ENCODE peak calls at places on chromosomes 11 and 22, in six cellular contexts. One of them, this sample, is unnamed.

GRCh38 chr11:95345651-95346050 is 114.6 kb upstream of the SESN3 start:
- ATAC-seq in right cardiac atrium: no peak
- ATAC-seq in activated naive CD8-positive, alpha-beta T cell treated with anti-CD3 and anti-CD28 coated beads, Interleukin-2, amount 10 ng/mL, durations not matched to agents 7 days and 5 days: peak
- ATAC-seq in HCT116: no peak
- ATAC-seq in left ventricle myocardium superior: no peak
- ATAC-seq in naive B cell: no peak
- ATAC-seq in this sample: no peak

GRCh38 chr11:95459268-95460040 is 228.5 kb upstream of the SESN3 start:
- ATAC-seq in right cardiac atrium: peak
- ATAC-seq in naive B cell: no peak
- ATAC-seq in HCT116: no peak
- ATAC-seq in left ventricle myocardium superior: peak
- ATAC-seq in activated naive CD8-positive, alpha-beta T cell treated with anti-CD3 and anti-CD28 coated beads, Interleukin-2, amount 10 ng/mL, durations not matched to agents 7 days and 5 days: no peak
- ATAC-seq in this sample: no peak

GRCh38 chr11:34665077-34665835 is 44.4 kb downstream of the EHF start:
- ATAC-seq in right cardiac atrium: no peak
- ATAC-seq in left ventricle myocardium superior: no peak
- ATAC-seq in activated naive CD8-positive, alpha-beta T cell treated with anti-CD3 and anti-CD28 coated beads, Interleukin-2, amount 10 ng/mL, durations not matched to agents 7 days and 5 days: no peak
- ATAC-seq in naive B cell: no peak
- ATAC-seq in HCT116: no peak
- ATAC-seq in this sample: no peak

GRCh38 chr11:81494431-81494830 is 1239.2 kb downstream of the FAM181B start:
- ATAC-seq in activated naive CD8-positive, alpha-beta T cell treated with anti-CD3 and anti-CD28 coated beads, Interleukin-2, amount 10 ng/mL, durations not matched to agents 7 days and 5 days: no peak
- ATAC-seq in naive B cell: no peak
- ATAC-seq in left ventricle myocardium superior: no peak
- ATAC-seq in right cardiac atrium: no peak
- ATAC-seq in HCT116: no peak
- ATAC-seq in this sample: no peak

GRCh38 chr11:68215087-68215445 is 2.0 kb upstream of the KMT5B start:
- ATAC-seq in naive B cell: no peak
- ATAC-seq in left ventricle myocardium superior: no peak
- ATAC-seq in right cardiac atrium: no peak
- ATAC-seq in activated naive CD8-positive, alpha-beta T cell treated with anti-CD3 and anti-CD28 coated beads, Interleukin-2, amount 10 ng/mL, durations not matched to agents 7 days and 5 days: no peak
- ATAC-seq in HCT116: no peak
- ATAC-seq in this sample: peak

GRCh38 chr11:10927533-10927932 is 69.7 kb upstream of the ZBED5 start:
- ATAC-seq in left ventricle myocardium superior: no peak
- ATAC-seq in naive B cell: no peak
- ATAC-seq in activated naive CD8-positive, alpha-beta T cell treated with anti-CD3 and anti-CD28 coated beads, Interleukin-2, amount 10 ng/mL, durations not matched to agents 7 days and 5 days: no peak
- ATAC-seq in HCT116: no peak
- ATAC-seq in right cardiac atrium: no peak
- ATAC-seq in this sample: no peak

GRCh38 chr11:31779268-31779879 is 31.7 kb downstream of the PAX6 start:
- ATAC-seq in left ventricle myocardium superior: peak
- ATAC-seq in HCT116: no peak
- ATAC-seq in activated naive CD8-positive, alpha-beta T cell treated with anti-CD3 and anti-CD28 coated beads, Interleukin-2, amount 10 ng/mL, durations not matched to agents 7 days and 5 days: no peak
- ATAC-seq in naive B cell: no peak
- ATAC-seq in right cardiac atrium: no peak
- ATAC-seq in this sample: no peak

GRCh38 chr11:84855846-84856245 is 771.3 kb downstream of the DLG2 start:
- ATAC-seq in naive B cell: no peak
- ATAC-seq in left ventricle myocardium superior: no peak
- ATAC-seq in right cardiac atrium: no peak
- ATAC-seq in HCT116: no peak
- ATAC-seq in activated naive CD8-positive, alpha-beta T cell treated with anti-CD3 and anti-CD28 coated beads, Interleukin-2, amount 10 ng/mL, durations not matched to agents 7 days and 5 days: no peak
- ATAC-seq in this sample: no peak

GRCh38 chr22:50575426-50575941 is 2.7 kb downstream of the CPT1B start:
- ATAC-seq in HCT116: no peak
- ATAC-seq in left ventricle myocardium superior: no peak
- ATAC-seq in right cardiac atrium: no peak
- ATAC-seq in activated naive CD8-positive, alpha-beta T cell treated with anti-CD3 and anti-CD28 coated beads, Interleukin-2, amount 10 ng/mL, durations not matched to agents 7 days and 5 days: no peak
- ATAC-seq in naive B cell: no peak
- ATAC-seq in this sample: no peak

GRCh38 chr22:44031111-44031963 is 7.2 kb downstream of the PARVB start:
- ATAC-seq in right cardiac atrium: peak
- ATAC-seq in activated naive CD8-positive, alpha-beta T cell treated with anti-CD3 and anti-CD28 coated beads, Interleukin-2, amount 10 ng/mL, durations not matched to agents 7 days and 5 days: no peak
- ATAC-seq in HCT116: no peak
- ATAC-seq in left ventricle myocardium superior: no peak
- ATAC-seq in naive B cell: no peak
- ATAC-seq in this sample: no peak

GRCh38 chr11:68337399-68337835 is 25.0 kb downstream of the LRP5 start:
- ATAC-seq in HCT116: no peak
- ATAC-seq in right cardiac atrium: no peak
- ATAC-seq in activated naive CD8-positive, alpha-beta T cell treated with anti-CD3 and anti-CD28 coated beads, Interleukin-2, amount 10 ng/mL, durations not matched to agents 7 days and 5 days: no peak
- ATAC-seq in left ventricle myocardium superior: no peak
- ATAC-seq in naive B cell: no peak
- ATAC-seq in this sample: peak

GRCh38 chr11:17405232-17406005 is 17.0 kb upstream of the KCNJ11 start:
- ATAC-seq in right cardiac atrium: peak
- ATAC-seq in HCT116: peak
- ATAC-seq in activated naive CD8-positive, alpha-beta T cell treated with anti-CD3 and anti-CD28 coated beads, Interleukin-2, amount 10 ng/mL, durations not matched to agents 7 days and 5 days: no peak
- ATAC-seq in left ventricle myocardium superior: peak
- ATAC-seq in naive B cell: no peak
- ATAC-seq in this sample: peak

GRCh38 chr11:88359529-88359928 is 22.0 kb upstream of the CTSC start:
- ATAC-seq in left ventricle myocardium superior: no peak
- ATAC-seq in right cardiac atrium: no peak
- ATAC-seq in naive B cell: peak
- ATAC-seq in activated naive CD8-positive, alpha-beta T cell treated with anti-CD3 and anti-CD28 coated beads, Interleukin-2, amount 10 ng/mL, durations not matched to agents 7 days and 5 days: peak
- ATAC-seq in HCT116: no peak
- ATAC-seq in this sample: peak

GRCh38 chr11:31820438-31820818 is 9.3 kb upstream of the PAX6 start:
- ATAC-seq in activated naive CD8-positive, alpha-beta T cell treated with anti-CD3 and anti-CD28 coated beads, Interleukin-2, amount 10 ng/mL, durations not matched to agents 7 days and 5 days: no peak
- ATAC-seq in left ventricle myocardium superior: no peak
- ATAC-seq in naive B cell: no peak
- ATAC-seq in HCT116: no peak
- ATAC-seq in right cardiac atrium: no peak
- ATAC-seq in this sample: no peak

GRCh38 chr22:20773793-20774212 is at the start of gene SERPIND1:
- ATAC-seq in naive B cell: no peak
- ATAC-seq in right cardiac atrium: no peak
- ATAC-seq in left ventricle myocardium superior: no peak
- ATAC-seq in HCT116: no peak
- ATAC-seq in activated naive CD8-positive, alpha-beta T cell treated with anti-CD3 and anti-CD28 coated beads, Interleukin-2, amount 10 ng/mL, durations not matched to agents 7 days and 5 days: no peak
- ATAC-seq in this sample: no peak

GRCh38 chr22:38572065-38572464 is 2.1 kb upstream of the DMC1 start:
- ATAC-seq in HCT116: peak
- ATAC-seq in right cardiac atrium: no peak
- ATAC-seq in activated naive CD8-positive, alpha-beta T cell treated with anti-CD3 and anti-CD28 coated beads, Interleukin-2, amount 10 ng/mL, durations not matched to agents 7 days and 5 days: no peak
- ATAC-seq in naive B cell: no peak
- ATAC-seq in left ventricle myocardium superior: no peak
- ATAC-seq in this sample: no peak

GRCh38 chr11:85170184-85170583 is 457.0 kb downstream of the DLG2 start:
- ATAC-seq in HCT116: peak
- ATAC-seq in left ventricle myocardium superior: no peak
- ATAC-seq in right cardiac atrium: no peak
- ATAC-seq in activated naive CD8-positive, alpha-beta T cell treated with anti-CD3 and anti-CD28 coated beads, Interleukin-2, amount 10 ng/mL, durations not matched to agents 7 days and 5 days: no peak
- ATAC-seq in naive B cell: no peak
- ATAC-seq in this sample: no peak

GRCh38 chr11:33211153-33211552 is 46.0 kb upstream of the HIPK3 start:
- ATAC-seq in left ventricle myocardium superior: no peak
- ATAC-seq in HCT116: no peak
- ATAC-seq in activated naive CD8-positive, alpha-beta T cell treated with anti-CD3 and anti-CD28 coated beads, Interleukin-2, amount 10 ng/mL, durations not matched to agents 7 days and 5 days: no peak
- ATAC-seq in right cardiac atrium: no peak
- ATAC-seq in naive B cell: no peak
- ATAC-seq in this sample: no peak

GRCh38 chr11:83508804-83509203 is 222.6 kb upstream of the CCDC90B start:
- ATAC-seq in naive B cell: no peak
- ATAC-seq in activated naive CD8-positive, alpha-beta T cell treated with anti-CD3 and anti-CD28 coated beads, Interleukin-2, amount 10 ng/mL, durations not matched to agents 7 days and 5 days: no peak
- ATAC-seq in left ventricle myocardium superior: no peak
- ATAC-seq in HCT116: no peak
- ATAC-seq in right cardiac atrium: no peak
- ATAC-seq in this sample: no peak

GRCh38 chr11:29093416-29093815 is 923.4 kb downstream of the KCNA4 start:
- ATAC-seq in right cardiac atrium: no peak
- ATAC-seq in naive B cell: no peak
- ATAC-seq in HCT116: no peak
- ATAC-seq in left ventricle myocardium superior: no peak
- ATAC-seq in activated naive CD8-positive, alpha-beta T cell treated with anti-CD3 and anti-CD28 coated beads, Interleukin-2, amount 10 ng/mL, durations not matched to agents 7 days and 5 days: no peak
- ATAC-seq in this sample: no peak

GRCh38 chr11:12995211-12995610 is 13.9 kb upstream of the RASSF10 start:
- ATAC-seq in right cardiac atrium: peak
- ATAC-seq in naive B cell: no peak
- ATAC-seq in HCT116: no peak
- ATAC-seq in left ventricle myocardium superior: peak
- ATAC-seq in activated naive CD8-positive, alpha-beta T cell treated with anti-CD3 and anti-CD28 coated beads, Interleukin-2, amount 10 ng/mL, durations not matched to agents 7 days and 5 days: no peak
- ATAC-seq in this sample: no peak

GRCh38 chr11:64153831-64154230 is 12.1 kb downstream of the MACROD1 start:
- ATAC-seq in naive B cell: no peak
- ATAC-seq in left ventricle myocardium superior: no peak
- ATAC-seq in activated naive CD8-positive, alpha-beta T cell treated with anti-CD3 and anti-CD28 coated beads, Interleukin-2, amount 10 ng/mL, durations not matched to agents 7 days and 5 days: no peak
- ATAC-seq in HCT116: no peak
- ATAC-seq in right cardiac atrium: no peak
- ATAC-seq in this sample: no peak

GRCh38 chr11:62267050-62267449 is 2.9 kb upstream of the SCGB2A2 start:
- ATAC-seq in right cardiac atrium: no peak
- ATAC-seq in HCT116: no peak
- ATAC-seq in naive B cell: no peak
- ATAC-seq in left ventricle myocardium superior: no peak
- ATAC-seq in activated naive CD8-positive, alpha-beta T cell treated with anti-CD3 and anti-CD28 coated beads, Interleukin-2, amount 10 ng/mL, durations not matched to agents 7 days and 5 days: no peak
- ATAC-seq in this sample: no peak

GRCh38 chr11:122126024-122126678 is 10.1 kb upstream of the BLID start:
- ATAC-seq in HCT116: no peak
- ATAC-seq in left ventricle myocardium superior: no peak
- ATAC-seq in right cardiac atrium: no peak
- ATAC-seq in activated naive CD8-positive, alpha-beta T cell treated with anti-CD3 and anti-CD28 coated beads, Interleukin-2, amount 10 ng/mL, durations not matched to agents 7 days and 5 days: no peak
- ATAC-seq in naive B cell: no peak
- ATAC-seq in this sample: peak

GRCh38 chr11:16606784-16607674 is 131.4 kb upstream of the C11orf58 start:
- ATAC-seq in naive B cell: no peak
- ATAC-seq in activated naive CD8-positive, alpha-beta T cell treated with anti-CD3 and anti-CD28 coated beads, Interleukin-2, amount 10 ng/mL, durations not matched to agents 7 days and 5 days: no peak
- ATAC-seq in HCT116: peak
- ATAC-seq in left ventricle myocardium superior: peak
- ATAC-seq in right cardiac atrium: peak
- ATAC-seq in this sample: no peak

GRCh38 chr22:50044485-50045143 is 13.5 kb downstream of the TTLL8 start:
- ATAC-seq in HCT116: no peak
- ATAC-seq in activated naive CD8-positive, alpha-beta T cell treated with anti-CD3 and anti-CD28 coated beads, Interleukin-2, amount 10 ng/mL, durations not matched to agents 7 days and 5 days: peak
- ATAC-seq in naive B cell: no peak
- ATAC-seq in right cardiac atrium: no peak
- ATAC-seq in left ventricle myocardium superior: no peak
- ATAC-seq in this sample: no peak

GRCh38 chr11:14269956-14270355 is 89.0 kb downstream of the RRAS2 start:
- ATAC-seq in right cardiac atrium: no peak
- ATAC-seq in HCT116: no peak
- ATAC-seq in naive B cell: peak
- ATAC-seq in left ventricle myocardium superior: no peak
- ATAC-seq in activated naive CD8-positive, alpha-beta T cell treated with anti-CD3 and anti-CD28 coated beads, Interleukin-2, amount 10 ng/mL, durations not matched to agents 7 days and 5 days: no peak
- ATAC-seq in this sample: peak

GRCh38 chr11:93032580-93032979 is 63.1 kb downstream of the MTNR1B start:
- ATAC-seq in HCT116: no peak
- ATAC-seq in left ventricle myocardium superior: no peak
- ATAC-seq in right cardiac atrium: no peak
- ATAC-seq in naive B cell: no peak
- ATAC-seq in activated naive CD8-positive, alpha-beta T cell treated with anti-CD3 and anti-CD28 coated beads, Interleukin-2, amount 10 ng/mL, durations not matched to agents 7 days and 5 days: no peak
- ATAC-seq in this sample: no peak

GRCh38 chr11:62245271-62245753 is 3.3 kb downstream of the SCGB1D2 start:
- ATAC-seq in right cardiac atrium: peak
- ATAC-seq in HCT116: peak
- ATAC-seq in left ventricle myocardium superior: peak
- ATAC-seq in activated naive CD8-positive, alpha-beta T cell treated with anti-CD3 and anti-CD28 coated beads, Interleukin-2, amount 10 ng/mL, durations not matched to agents 7 days and 5 days: no peak
- ATAC-seq in naive B cell: no peak
- ATAC-seq in this sample: no peak

GRCh38 chr22:42623756-42624446 is 9.2 kb upstream of the POLDIP3 start:
- ATAC-seq in activated naive CD8-positive, alpha-beta T cell treated with anti-CD3 and anti-CD28 coated beads, Interleukin-2, amount 10 ng/mL, durations not matched to agents 7 days and 5 days: no peak
- ATAC-seq in naive B cell: no peak
- ATAC-seq in HCT116: no peak
- ATAC-seq in left ventricle myocardium superior: no peak
- ATAC-seq in right cardiac atrium: peak
- ATAC-seq in this sample: peak

This sample was measured in stimulated activated memory B cell treated with anti-CD40 and anti-IgM and Interleukin-4, amounts not matched to agents 10 μg/mL and 1 μg/mL and 100 μg/mL, for 72 hours.